ENCODE peak calls at places on chromosomes 1 and 21, in four cellular contexts. T is Karpas-422, D is hepatocyte, I is keratinocyte. Y is an unnamed sample.

GRCh38 chr21:46393451-46393940 is 65.2 kb upstream of the DIP2A start:
- DNase-seq in T (no peak), I (no peak), D (peak), Y (no peak)

GRCh38 chr1:90957497-90957896 is 64.3 kb downstream of the ZNF644 start:
- DNase-seq in I (no peak), D (no peak), T (no peak), Y (no peak)

GRCh38 chr1:94537254-94537653 is 4.3 kb downstream of the F3 start:
- DNase-seq in T (no peak), I (no peak), D (peak), Y (no peak)

GRCh38 chr1:17059391-17060128 is 5.7 kb upstream of the SDHB start:
- DNase-seq in T (peak), D (peak), I (peak), Y (peak)

GRCh38 chr1:208068908-208069307 is 158.0 kb upstream of the CD34 start:
- DNase-seq in D (no peak), T (no peak), I (no peak), Y (no peak)

GRCh38 chr1:178102218-178102617 is 8.3 kb downstream of the RASAL2 start:
- DNase-seq in I (no peak), D (no peak), T (no peak), Y (no peak)

GRCh38 chr1:16018308-16018707 is 465 bp upstream of the HSPB7 start:
- DNase-seq in T (no peak), D (no peak), I (no peak), Y (no peak)

GRCh38 chr1:44076093-44076492 is 42.5 kb upstream of the KLF17 start:
- DNase-seq in T (no peak), D (no peak), I (no peak), Y (no peak)

GRCh38 chr1:112618114-112618720 is 724 bp downstream of the ST7L start:
- DNase-seq in D (peak), T (peak), I (no peak), Y (no peak)

GRCh38 chr1:110229348-110230001 is 19.4 kb downstream of the KCNC4 start:
- DNase-seq in D (no peak), T (no peak), I (peak), Y (no peak)

GRCh38 chr1:150149490-150150453 is at the start of gene PLEKHO1:
- DNase-seq in D (peak), T (peak), I (no peak), Y (no peak)

GRCh38 chr1:145999321-146000024 is 3.1 kb upstream of the TXNIP start:
- DNase-seq in I (no peak), T (no peak), D (no peak), Y (no peak)

GRCh38 chr1:182229907-182230522 is 161.6 kb downstream of the GLUL start:
- DNase-seq in D (no peak), I (no peak), T (no peak), Y (no peak)

GRCh38 chr1:183163311-183163710 is 22.8 kb upstream of the LAMC2 start:
- DNase-seq in T (no peak), D (no peak), I (peak), Y (peak)

GRCh38 chr1:7042322-7043231 is 257.3 kb downstream of the CAMTA1 start:
- DNase-seq in T (peak), D (peak), I (no peak), Y (peak)

GRCh38 chr1:7501259-7501560 is 269.9 kb upstream of the VAMP3 start:
- DNase-seq in D (no peak), I (no peak), T (no peak), Y (no peak)

GRCh38 chr1:65151641-65152040 is 3.6 kb downstream of the AK4 start:
- DNase-seq in T (no peak), D (no peak), I (no peak), Y (no peak)

GRCh38 chr1:46184920-46185658 is 8.8 kb upstream of the P3R3URF start:
- DNase-seq in D (no peak), T (no peak), I (no peak), Y (no peak)

GRCh38 chr1:12708956-12709555 is 6.9 kb upstream of the AADACL3 start:
- DNase-seq in T (no peak), I (no peak), D (peak), Y (no peak)

GRCh38 chr21:46350571-46350970 is 26.6 kb downstream of the PCNT start:
- DNase-seq in D (no peak), T (no peak), I (no peak), Y (no peak)

GRCh38 chr1:246875041-246876026 is 56.4 kb downstream of the AHCTF1 start:
- DNase-seq in I (peak), T (no peak), D (peak), Y (no peak)

GRCh38 chr1:229342305-229342901 is 444 bp downstream of the CCSAP start:
- DNase-seq in D (peak), T (peak), I (peak), Y (peak)

GRCh38 chr1:207993477-207994445 is 82.8 kb upstream of the CD34 start:
- DNase-seq in D (no peak), T (peak), I (no peak), Y (no peak)

GRCh38 chr1:81186271-81186670 is 614.5 kb upstream of the ADGRL2 start:
- DNase-seq in D (no peak), T (no peak), I (peak), Y (no peak)

GRCh38 chr1:92843046-92843423 is 11.2 kb downstream of the RPL5 start:
- DNase-seq in T (peak), I (no peak), D (no peak), Y (no peak)

GRCh38 chr1:236605030-236605806 is 902 bp upstream of the HEATR1 start:
- DNase-seq in I (no peak), T (no peak), D (no peak), Y (no peak)

GRCh38 chr1:167345386-167345733 is 124.7 kb downstream of the POU2F1 start:
- DNase-seq in D (no peak), T (no peak), I (no peak), Y (no peak)

GRCh38 chr1:91997607-91998195 is 32.1 kb upstream of the EPHX4 start:
- DNase-seq in I (peak), D (peak), T (peak), Y (peak)

GRCh38 chr1:94490556-94490955 is 51.0 kb downstream of the F3 start:
- DNase-seq in D (no peak), I (no peak), T (no peak), Y (no peak)

GRCh38 chr1:13513063-13513884 is 529 bp downstream of the LRRC38 start:
- DNase-seq in T (no peak), I (no peak), D (no peak), Y (no peak)

GRCh38 chr1:204084247-204084772 is 11.4 kb downstream of the SOX13 start:
- DNase-seq in T (no peak), I (no peak), D (peak), Y (no peak)

GRCh38 chr1:176285996-176286395 is 78.9 kb upstream of the COP1 start:
- DNase-seq in D (no peak), I (no peak), T (no peak), Y (no peak)

GRCh38 chr1:185517808-185518419 is 200.9 kb upstream of the IVNS1ABP start:
- DNase-seq in T (no peak), I (no peak), D (no peak), Y (no peak)

GRCh38 chr1:111446967-111447892 is 1.8 kb downstream of the WDR77 start:
- DNase-seq in T (no peak), I (no peak), D (no peak), Y (no peak)

GRCh38 chr1:111448918-111449702 is at the start of the genes ATP5PB and WDR77:
- DNase-seq in I (peak), D (peak), T (peak), Y (peak)

GRCh38 chr1:111449703-111450017 is 396 bp downstream of the ATP5PB start:
- DNase-seq in I (no peak), T (no peak), D (no peak), Y (no peak)

GRCh38 chr1:111450185-111450584 is 921 bp downstream of the ATP5PB start:
- DNase-seq in T (no peak), D (no peak), I (no peak), Y (no peak)

DNA sequence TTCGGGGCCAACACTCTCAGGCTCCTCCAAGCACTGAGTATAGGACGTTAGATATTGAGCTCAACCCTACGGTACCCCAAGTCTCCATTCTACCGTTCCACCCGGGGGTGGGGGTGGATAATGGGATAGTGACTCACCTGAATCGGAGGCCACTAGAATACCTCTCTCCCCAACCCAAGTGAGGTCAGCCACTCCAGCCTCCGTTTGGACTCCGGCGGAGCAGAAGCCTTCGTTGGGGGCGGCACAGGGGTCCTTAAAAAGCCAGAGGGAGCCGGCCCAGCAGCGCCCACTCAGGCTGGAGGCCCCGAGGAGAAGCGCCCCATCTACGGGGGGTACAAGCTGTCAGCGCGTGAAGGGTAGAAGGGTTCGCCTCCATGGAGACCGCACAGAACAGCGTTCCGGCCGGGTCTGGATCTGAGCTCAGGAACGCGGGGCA is 556 bp downstream of the WDR77 start:
- DNase-seq in T (peak), I (no peak), D (peak), Y (no peak)
- H2AFZ ChIP-seq in T (no peak), I (peak), D (peak), Y (no peak)

DNA sequence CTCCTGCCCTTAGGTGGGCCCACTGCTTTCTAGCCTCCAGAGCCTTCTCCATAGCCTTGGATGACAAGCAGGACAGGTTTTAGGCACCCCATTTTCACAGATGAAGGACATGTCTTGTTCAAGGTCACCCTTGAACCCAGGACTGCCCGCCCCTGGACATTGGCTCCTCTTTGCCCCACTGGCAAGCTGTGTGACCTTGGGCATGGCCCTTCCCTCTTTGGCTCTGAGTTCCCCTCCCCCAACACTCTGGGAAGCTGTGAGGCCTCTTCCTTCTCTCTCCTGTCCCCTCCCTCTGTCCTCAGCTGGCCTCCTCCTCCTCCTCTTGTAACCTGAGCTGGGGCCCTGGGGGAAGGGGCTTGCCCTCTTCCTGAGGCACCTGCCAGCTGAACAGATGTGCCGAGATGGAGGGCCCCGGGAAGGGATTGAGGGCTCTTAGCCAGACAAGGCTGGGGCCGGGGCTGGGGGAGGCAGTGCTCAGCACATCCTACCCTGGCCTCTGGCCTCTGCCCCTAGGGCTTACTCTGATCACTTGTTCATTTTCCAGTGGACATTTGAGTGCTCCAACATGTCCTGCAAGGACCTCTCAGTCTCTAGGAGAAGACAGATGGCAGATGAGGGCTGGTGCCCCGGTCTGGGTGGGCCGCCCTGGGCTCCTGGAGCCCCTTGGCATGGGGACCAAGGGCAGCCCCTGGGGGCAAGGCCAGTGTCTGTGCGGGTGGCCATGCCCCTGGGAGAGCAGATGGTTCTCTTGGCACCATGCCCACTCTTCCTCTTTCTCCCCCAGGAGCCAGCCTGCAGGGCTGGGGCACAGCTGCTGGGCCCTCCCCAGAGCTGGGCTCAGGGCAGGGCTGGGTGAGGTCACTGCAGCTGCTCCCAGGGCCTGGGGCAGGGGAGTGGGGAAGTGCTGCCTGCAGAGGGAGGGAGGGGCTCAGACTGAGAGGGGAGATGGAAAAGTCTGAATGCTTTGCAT is 10.7 kb downstream of the FOXO6 start:
- DNase-seq in I (no peak), T (no peak), D (no peak), Y (no peak)
- H2AFZ ChIP-seq in I (no peak), T (no peak), D (no peak), Y (no peak)

GRCh38 chr1:156590326-156591180 is 1.0 kb upstream of the NAXE start:
- DNase-seq in I (no peak), D (no peak), T (no peak), Y (no peak)
- H2AFZ ChIP-seq in I (peak), D (peak), T (no peak), Y (no peak)

GRCh38 chr1:22976461-22977243 is 4.0 kb upstream of the LACTBL1 start:
- DNase-seq in D (peak), T (peak), I (peak), Y (peak)
- H2AFZ ChIP-seq in D (no peak), T (no peak), I (peak), Y (peak)

GRCh38 chr1:27772932-27773731 is at the start of gene STX12:
- DNase-seq in T (peak), D (peak), I (peak), Y (peak)
- H2AFZ ChIP-seq in T (peak), D (peak), I (peak), Y (peak)

GRCh38 chr1:234345237-234345636 is 28.0 kb upstream of the COA6 start:
- DNase-seq in I (no peak), D (no peak), T (no peak), Y (no peak)

DNA sequence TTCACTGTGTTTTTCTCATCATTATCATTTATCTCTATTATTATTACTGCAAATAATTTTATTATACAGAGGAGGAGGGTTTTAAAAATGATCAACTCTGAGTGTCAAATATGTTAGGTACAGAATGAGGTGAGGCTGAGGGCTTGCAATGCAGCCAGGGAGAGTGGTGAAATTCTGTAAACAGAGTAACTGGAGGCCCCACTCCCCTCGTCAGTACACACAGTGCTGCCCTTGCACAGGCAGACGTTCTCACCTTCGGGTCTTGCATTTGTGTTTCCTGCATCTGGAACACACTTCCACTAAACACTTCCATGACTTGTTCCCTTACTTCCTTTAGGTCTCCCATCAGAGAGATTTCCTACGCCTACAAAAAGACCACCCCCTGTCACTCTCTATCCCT is 24.3 kb upstream of the COA6 start:
- DNase-seq in T (no peak), D (no peak), I (no peak), Y (no peak)
- H2AFZ ChIP-seq in T (no peak), D (no peak), I (no peak), Y (no peak)

GRCh38 chr1:36475341-36475740 is 7.4 kb downstream of the CSF3R start:
- DNase-seq in D (no peak), T (no peak), I (no peak), Y (no peak)
- H2AFZ ChIP-seq in D (no peak), T (no peak), I (peak), Y (no peak)

DNA sequence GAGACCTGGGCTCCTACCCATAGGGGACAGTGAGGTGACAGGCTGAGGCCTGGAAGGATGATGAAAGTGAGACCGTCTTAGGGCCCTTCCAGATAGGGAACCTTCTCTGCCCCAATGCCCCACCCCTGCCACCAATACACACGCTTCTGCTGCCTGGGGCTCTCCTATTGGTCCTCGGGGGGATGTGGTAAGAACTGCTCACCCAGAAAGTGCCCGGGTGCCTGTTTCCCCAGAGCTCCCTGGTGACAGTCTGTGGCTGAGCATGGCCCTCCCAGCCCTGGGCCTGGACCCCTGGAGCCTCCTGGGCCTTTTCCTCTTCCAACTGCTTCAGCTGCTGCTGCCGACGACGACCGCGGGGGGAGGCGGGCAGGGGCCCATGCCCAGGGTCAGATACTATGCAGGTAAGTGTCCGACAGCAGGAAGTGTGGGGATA is 948 bp downstream of the SEMA4A start:
- DNase-seq in D (no peak), I (no peak), T (peak), Y (no peak)
- H2AFZ ChIP-seq in D (no peak), I (no peak), T (peak), Y (no peak)